ENCODE peak calls at places on chromosomes 1 and 21, in six cellular contexts. V is glutamatergic neuron; H is RPMI7951; R is upper lobe of left lung; Q is NCI-H2081; C is CD8-positive, alpha-beta memory T cell. A is an unnamed sample.

GRCh38 chr1:41957568-41957967 is 38.8 kb upstream of the HIVEP3 start:
- DNase-seq in V (no peak), Q (no peak), R (no peak), H (peak; percentile 83), C (no peak), A (no peak)

GRCh38 chr1:30657131-30658013 is 66.0 kb downstream of the MATN1 start:
- DNase-seq in C (no peak), Q (no peak), V (no peak), H (no peak), R (no peak), A (no peak)

GRCh38 chr1:240508950-240509349 is 103.0 kb downstream of the GREM2 start:
- DNase-seq in H (peak; percentile 54), R (no peak), Q (no peak), V (no peak), C (no peak), A (no peak)

GRCh38 chr21:37505963-37506362 is 139.4 kb downstream of the DYRK1A start:
- DNase-seq in H (no peak), C (no peak), R (no peak), Q (no peak), V (no peak), A (no peak)

GRCh38 chr1:77557053-77557452 is 125.4 kb downstream of the ZZZ3 start:
- DNase-seq in Q (no peak), H (no peak), R (no peak), V (no peak), C (no peak), A (no peak)

GRCh38 chr1:230632273-230632873 is 9.9 kb upstream of the COG2 start:
- DNase-seq in V (no peak), H (peak; percentile 53), C (no peak), R (no peak), Q (peak; percentile 56), A (peak; percentile 33)

GRCh38 chr1:78229344-78229743 is 183.6 kb downstream of the GIPC2 start:
- DNase-seq in C (no peak), H (peak; percentile 83), V (no peak), R (no peak), Q (no peak), A (no peak)

GRCh38 chr1:232404981-232405380 is 225.0 kb downstream of the SIPA1L2 start:
- DNase-seq in C (no peak), R (no peak), H (no peak), V (no peak), Q (no peak), A (no peak)

GRCh38 chr1:182080955-182081582 is 19.6 kb upstream of the ZNF648 start:
- DNase-seq in Q (peak; percentile 38), R (no peak), C (no peak), H (peak; percentile 31), V (no peak), A (peak; percentile 53)

GRCh38 chr1:29468501-29468900 is 232.2 kb downstream of the PTPRU start:
- DNase-seq in R (no peak), C (no peak), Q (no peak), V (no peak), H (no peak), A (no peak)

GRCh38 chr21:43824250-43824882 is 35.0 kb downstream of the RRP1 start:
- DNase-seq in R (no peak), Q (no peak), V (no peak), H (peak; percentile 59), C (no peak), A (no peak)

GRCh38 chr1:39898146-39898545 is 3.6 kb downstream of the MYCL start:
- DNase-seq in V (no peak), H (no peak), Q (no peak), C (no peak), R (no peak), A (no peak)

GRCh38 chr1:17128361-17128760 is 9.1 kb upstream of the PADI2 start:
- DNase-seq in Q (no peak), H (peak; percentile 99), R (no peak), V (no peak), C (no peak), A (no peak)

GRCh38 chr1:54012008-54012325 is 6.0 kb downstream of the LDLRAD1 start:
- DNase-seq in R (no peak), H (no peak), V (no peak), Q (no peak), C (no peak), A (no peak)

GRCh38 chr1:244112046-244112445 is 61.0 kb downstream of the ZBTB18 start:
- DNase-seq in Q (no peak), C (no peak), R (no peak), V (no peak), H (no peak), A (no peak)

GRCh38 chr21:44800971-44801467 is 601 bp downstream of the UBE2G2 start:
- DNase-seq in V (no peak), C (no peak), H (peak; percentile 35), R (no peak), Q (peak; percentile 31), A (no peak)

GRCh38 chr21:43339668-43340067 is 87.3 kb downstream of the SIK1 start:
- DNase-seq in Q (no peak), V (no peak), C (no peak), R (no peak), H (no peak), A (no peak)